ENCODE peak calls at places on chromosomes 13 and 19, in seven cellular contexts. E, C, Q, D, P, M and K are unnamed samples.
A peak's percentile ranks its signal among the peaks of the same experiment; 100 is the strongest.

GRCh38 chr19:23305555-23305954 is 55.4 kb upstream of the ZNF724 start:
- DNase-seq in E (no peak), C (no peak), Q (no peak), D (no peak), P (no peak), M (no peak), K (no peak)

GRCh38 chr19:18117692-18118378 is 20.3 kb downstream of the MAST3 start:
- DNase-seq in E (peak; percentile 99), C (no peak), Q (peak; percentile 82), D (peak; percentile 96), P (peak; percentile 97), M (peak; percentile 88), K (peak; percentile 97)

GRCh38 chr13:76717092-76717491 is 169.1 kb downstream of the KCTD12 start:
- DNase-seq in E (no peak), C (no peak), Q (peak; percentile 69), D (no peak), P (no peak), M (peak; percentile 41), K (no peak)

GRCh38 chr19:28130066-28130511 is 1082.9 kb downstream of the UQCRFS1 start:
- DNase-seq in E (no peak), C (no peak), Q (no peak), D (no peak), P (no peak), M (peak; percentile 70), K (no peak)

GRCh38 chr13:35475131-35475959 is 1.1 kb downstream of the MAB21L1 start:
- DNase-seq in E (no peak), C (no peak), Q (peak; percentile 78), D (no peak), P (peak; percentile 63), M (peak; percentile 1), K (peak; percentile 74)

GRCh38 chr19:1172353-1173159 is 1.5 kb downstream of the SBNO2 start:
- DNase-seq in E (no peak), C (no peak), Q (peak; percentile 89), D (no peak), P (peak; percentile 92), M (peak; percentile 80), K (no peak)

GRCh38 chr13:105464249-105464648 is 1071.2 kb downstream of the EFNB2 start:
- DNase-seq in E (no peak), C (no peak), Q (peak; percentile 2), D (no peak), P (no peak), M (peak; percentile 69), K (no peak)

GRCh38 chr19:38663957-38664502 is 16.6 kb downstream of the ACTN4 start:
- DNase-seq in E (no peak), C (no peak), Q (no peak), D (peak; percentile 41), P (peak; percentile 86), M (no peak), K (no peak)

GRCh38 chr13:48938308-48938943 is 37.3 kb upstream of the FNDC3A start:
- DNase-seq in E (no peak), C (no peak), Q (no peak), D (no peak), P (no peak), M (no peak), K (no peak)

GRCh38 chr19:57105976-57106610 is 13.7 kb upstream of the USP29 start:
- DNase-seq in E (no peak), C (no peak), Q (no peak), D (no peak), P (no peak), M (no peak), K (peak; percentile 58)

GRCh38 chr13:66657165-66657895 is 572.8 kb downstream of the PCDH9 start:
- DNase-seq in E (no peak), C (peak; percentile 48), Q (peak; percentile 93), D (no peak), P (peak; percentile 50), M (peak; percentile 99), K (peak; percentile 78)

GRCh38 chr13:21078501-21078900 is 17.1 kb upstream of the LATS2 start:
- DNase-seq in E (no peak), C (no peak), Q (peak; percentile 76), D (no peak), P (no peak), M (no peak), K (no peak)

GRCh38 chr13:99256709-99257108 is 1.5 kb downstream of the GPR18 start:
- DNase-seq in E (no peak), C (no peak), Q (peak; percentile 72), D (no peak), P (no peak), M (no peak), K (no peak)

GRCh38 chr19:17328517-17329060 is 6.1 kb downstream of the ANO8 start:
- DNase-seq in E (no peak), C (no peak), Q (no peak), D (no peak), P (no peak), M (no peak), K (no peak)

GRCh38 chr13:112172017-112172416 is 105.1 kb downstream of the SOX1 start:
- DNase-seq in E (no peak), C (no peak), Q (no peak), D (no peak), P (no peak), M (no peak), K (no peak)

GRCh38 chr13:22256111-22256639 is 585.3 kb downstream of the FGF9 start:
- DNase-seq in E (no peak), C (no peak), Q (no peak), D (no peak), P (no peak), M (no peak), K (no peak)

GRCh38 chr13:21683034-21683733 is 12.3 kb downstream of the FGF9 start:
- DNase-seq in E (no peak), C (no peak), Q (peak; percentile 60), D (no peak), P (peak; percentile 75), M (peak; percentile 97), K (no peak)

GRCh38 chr19:16821081-16821480 is 8.1 kb upstream of the SIN3B start:
- DNase-seq in E (no peak), C (no peak), Q (no peak), D (no peak), P (no peak), M (no peak), K (no peak)

GRCh38 chr19:15466851-15467733 is 2.7 kb upstream of the RASAL3 start:
- DNase-seq in E (no peak), C (no peak), Q (peak; percentile 50), D (peak; percentile 83), P (peak; percentile 29), M (peak; percentile 22), K (no peak)

GRCh38 chr19:9597027-9597426 is 12.7 kb upstream of the ZNF121 start:
- DNase-seq in E (no peak), C (peak; percentile 70), Q (peak; percentile 82), D (no peak), P (no peak), M (peak; percentile 91), K (no peak)